ENCODE peak calls at places on chromosome 13, in ten cellular contexts. R, G, Q, N, Z, X, J, I, D and P are unnamed samples.

GRCh38 chr13:41610426-41610825 is 153.1 kb downstream of the RGCC start:
- DNase-seq in R (no peak), G (no peak), Q (no peak), N (peak; percentile 59), Z (peak; percentile 89), X (peak; percentile 94), J (no peak), I (no peak), D (no peak), P (no peak)

GRCh38 chr13:30997697-30998547 is 65.5 kb downstream of the TEX26 start:
- DNase-seq in R (no peak), G (no peak), Q (no peak), N (no peak), Z (no peak), X (no peak), J (no peak), I (no peak), D (no peak), P (no peak)

GRCh38 chr13:112716841-112717520 is 27.1 kb downstream of the ATP11A start:
- DNase-seq in R (no peak), G (no peak), Q (no peak), N (peak; percentile 13), Z (no peak), X (no peak), J (no peak), I (no peak), D (no peak), P (no peak)

GRCh38 chr13:111590796-111591195 is 270.4 kb downstream of the TEX29 start:
- DNase-seq in R (no peak), G (no peak), Q (peak; percentile 31), N (no peak), Z (no peak), X (no peak), J (no peak), I (no peak), D (no peak), P (no peak)

GRCh38 chr13:99968521-99969367 is 2.8 kb downstream of the ZIC5 start:
- DNase-seq in R (no peak), G (peak; percentile 58), Q (no peak), N (no peak), Z (no peak), X (no peak), J (no peak), I (no peak), D (no peak), P (no peak)

GRCh38 chr13:112670118-112670517 is 19.7 kb upstream of the ATP11A start:
- DNase-seq in R (no peak), G (no peak), Q (peak; percentile 28), N (no peak), Z (no peak), X (no peak), J (no peak), I (no peak), D (no peak), P (no peak)

GRCh38 chr13:97366172-97366688 is 67.7 kb upstream of the RAP2A start:
- DNase-seq in R (no peak), G (no peak), Q (no peak), N (no peak), Z (no peak), X (no peak), J (no peak), I (no peak), D (no peak), P (no peak)

GRCh38 chr13:21735621-21736401 is 64.9 kb downstream of the FGF9 start:
- DNase-seq in R (no peak), G (no peak), Q (no peak), N (no peak), Z (no peak), X (no peak), J (no peak), I (no peak), D (no peak), P (no peak)

GRCh38 chr13:24269803-24270202 is 39.6 kb upstream of the C1QTNF9 start:
- DNase-seq in R (no peak), G (no peak), Q (no peak), N (no peak), Z (no peak), X (no peak), J (no peak), I (no peak), D (no peak), P (no peak)

GRCh38 chr13:29758591-29759114 is 91.8 kb downstream of the UBL3 start:
- DNase-seq in R (no peak), G (peak; percentile 26), Q (no peak), N (no peak), Z (no peak), X (no peak), J (no peak), I (no peak), D (no peak), P (no peak)

DNA sequence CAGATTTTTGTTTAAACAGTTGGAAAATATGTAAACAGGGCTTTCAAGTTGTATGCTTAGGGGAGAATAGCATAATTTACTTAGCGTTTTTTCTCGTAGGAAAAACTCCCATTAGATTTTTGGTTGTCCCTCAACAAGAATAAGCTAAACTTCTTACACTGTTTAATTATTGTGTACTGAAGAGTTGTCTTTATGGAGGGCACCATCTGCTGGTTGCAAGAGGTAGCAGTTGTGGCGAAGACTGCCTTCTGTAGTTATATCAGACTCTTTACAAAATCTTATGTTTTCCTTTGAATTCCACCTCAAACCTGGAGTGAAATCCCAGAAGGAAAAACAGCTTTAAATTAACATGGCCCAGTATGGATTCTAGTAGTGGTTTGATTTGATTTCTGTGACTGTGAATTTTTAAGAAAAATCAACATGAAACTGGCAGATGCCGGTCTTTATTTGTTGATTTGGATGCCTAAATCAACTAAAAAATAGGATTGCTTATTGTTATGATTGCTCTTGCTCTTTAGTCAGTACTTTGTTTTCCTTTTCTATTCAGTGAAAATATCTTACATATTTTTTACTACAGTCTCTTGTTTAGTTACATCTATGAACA is 53.4 kb downstream of the PDS5B start:
- DNase-seq in R (peak; percentile 63), G (peak; percentile 48), Q (no peak), N (peak; percentile 65), Z (peak; percentile 36), X (peak; percentile 24), J (peak; percentile 70), I (no peak), D (no peak), P (no peak)
- TF ChIP-seq CTCF in R (peak; percentile 62), G (peak; percentile 67), Q (no peak), N (peak; percentile 92), Z (peak; percentile 73), X (peak; percentile 86), J (peak; percentile 71), I (peak; percentile 85), D (peak; percentile 59), P (no peak)

GRCh38 chr13:68927387-68928026 is 1180.1 kb upstream of the ATXN8OS start:
- DNase-seq in R (no peak), G (no peak), Q (no peak), N (no peak), Z (no peak), X (no peak), J (no peak), I (no peak), D (no peak), P (no peak)
- TF ChIP-seq CTCF in R (no peak), G (no peak), Q (no peak), N (no peak), Z (no peak), X (no peak), J (no peak), I (peak; percentile 87), D (no peak), P (no peak)

GRCh38 chr13:27622881-27623280 is 1.2 kb downstream of the POLR1D start:
- DNase-seq in R (no peak), G (no peak), Q (no peak), N (no peak), Z (no peak), X (no peak), J (no peak), I (no peak), D (no peak), P (no peak)

GRCh38 chr13:27620377-27621115 is at the start of gene LNX2:
- DNase-seq in R (peak; percentile 97), G (peak; percentile 98), Q (peak; percentile 100), N (peak; percentile 99), Z (peak; percentile 65), X (peak; percentile 90), J (peak; percentile 96), I (peak; percentile 80), D (peak; percentile 99), P (peak; percentile 90)

GRCh38 chr13:27621116-27621365 is 651 bp upstream of the POLR1D start:
- DNase-seq in R (no peak), G (no peak), Q (no peak), N (no peak), Z (no peak), X (no peak), J (no peak), I (no peak), D (no peak), P (no peak)

GRCh38 chr13:27621366-27622101 is at the start of gene POLR1D:
- DNase-seq in R (peak; percentile 74), G (peak; percentile 89), Q (peak; percentile 96), N (peak; percentile 88), Z (no peak), X (no peak), J (peak; percentile 59), I (peak; percentile 46), D (peak; percentile 76), P (peak; percentile 87)

DNA sequence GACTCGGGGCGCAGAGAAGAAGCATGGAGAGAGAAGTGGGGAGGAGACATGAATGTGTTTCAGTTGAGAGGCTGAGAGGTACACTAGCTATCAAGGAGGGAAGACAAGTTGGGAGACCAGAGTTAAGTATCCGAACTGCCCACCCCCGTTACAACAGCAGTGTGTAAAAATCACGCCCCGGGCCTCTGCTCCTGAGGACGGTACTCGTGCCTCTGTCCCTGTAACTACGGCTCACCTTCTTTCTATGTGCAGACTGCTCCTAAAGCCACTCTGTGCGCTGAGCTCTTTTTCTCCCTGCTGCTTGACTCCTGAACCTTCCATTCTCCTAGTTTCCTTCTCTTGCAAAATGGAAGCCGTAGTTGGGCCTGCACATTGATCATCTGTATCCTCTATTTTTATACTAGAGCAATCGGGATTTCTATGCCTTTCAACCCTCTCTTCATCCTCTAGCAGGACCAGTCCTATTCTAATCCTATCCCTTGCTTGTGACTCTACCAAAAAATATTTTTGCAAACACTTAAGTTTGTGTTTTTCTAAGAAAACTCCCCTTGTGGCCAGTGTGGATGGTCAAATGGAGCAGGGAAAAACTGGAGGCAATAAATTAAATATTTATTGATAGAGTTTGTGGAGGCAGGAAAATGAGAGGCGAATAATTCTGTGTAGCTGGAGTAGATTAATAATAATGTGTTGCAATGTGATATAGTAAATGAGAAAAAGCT is 569 bp downstream of the POLR1D start:
- DNase-seq in R (no peak), G (no peak), Q (peak; percentile 86), N (no peak), Z (no peak), X (no peak), J (peak; percentile 5), I (no peak), D (no peak), P (no peak)
- TF ChIP-seq CTCF in R (no peak), G (no peak), Q (no peak), N (no peak), Z (peak; percentile 10), X (peak; percentile 42), J (no peak), I (no peak), D (no peak), P (no peak)

DNA sequence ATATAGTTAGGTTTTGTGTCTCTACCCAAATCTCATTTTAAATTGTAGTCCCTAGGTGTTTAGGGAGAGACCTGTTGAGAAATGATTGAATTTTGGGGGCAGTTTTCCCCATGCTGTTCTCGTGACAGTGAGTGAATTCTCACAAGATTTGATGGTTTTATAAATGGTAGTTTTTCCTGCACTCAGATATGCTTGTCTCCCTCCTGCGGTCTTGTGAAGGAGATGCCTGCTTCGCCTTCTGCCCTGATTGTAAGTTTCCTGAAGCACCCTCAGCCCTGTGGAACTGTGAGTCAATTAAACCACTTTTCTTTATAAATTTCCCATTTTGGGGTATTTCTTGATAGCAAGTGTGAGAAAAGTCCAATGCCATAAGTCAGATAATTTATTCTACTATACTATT is 1977.5 kb upstream of the PCDH20 start:
- DNase-seq in R (no peak), G (no peak), Q (no peak), N (no peak), Z (no peak), X (no peak), J (no peak), I (no peak), D (no peak), P (no peak)
- TF ChIP-seq CTCF in R (no peak), G (no peak), Q (no peak), N (no peak), Z (no peak), X (no peak), J (no peak), I (no peak), D (no peak), P (no peak)